ENCODE peak calls at places on chromosomes 12 and 14, in nine cellular contexts. S is CD8-positive, alpha-beta T cell; R is A673; Y is kidney; X is cardiac muscle cell; Q is aorta; E is tibial nerve; U is HCT116; L is testis. O is an unnamed sample.
A peak's percentile ranks its signal among the peaks of the same experiment; 100 is the strongest.

GRCh38 chr14:102927346-102927877 is 4.9 kb downstream of the AMN start:
- DNase-seq in S (no peak), R (no peak), Y (peak; percentile 91), X (no peak), Q (peak; percentile 73), E (no peak), U (peak; percentile 39), L (no peak), O (no peak)

GRCh38 chr12:21852251-21852650 is 77.7 kb upstream of the KCNJ8 start:
- DNase-seq in S (no peak), R (no peak), Y (no peak), X (no peak), Q (no peak), E (no peak), U (no peak), L (no peak), O (no peak)

GRCh38 chr14:104860414-104860813 is 4.7 kb upstream of the CEP170B start:
- DNase-seq in S (no peak), R (no peak), Y (peak; percentile 7), X (no peak), Q (no peak), E (no peak), U (no peak), L (no peak), O (no peak)

GRCh38 chr14:71908141-71908540 is 24.1 kb upstream of the RGS6 start:
- DNase-seq in S (no peak), R (no peak), Y (no peak), X (no peak), Q (no peak), E (no peak), U (no peak), L (no peak), O (no peak)

GRCh38 chr12:52976574-52977071 is 27.7 kb downstream of the KRT18 start:
- DNase-seq in S (no peak), R (no peak), Y (no peak), X (peak; percentile 63), Q (no peak), E (no peak), U (no peak), L (no peak), O (no peak)

GRCh38 chr12:54240129-54240528 is 39.8 kb downstream of the CBX5 start:
- DNase-seq in S (no peak), R (no peak), Y (no peak), X (no peak), Q (no peak), E (no peak), U (no peak), L (no peak), O (no peak)

GRCh38 chr14:80216818-80217217 is 5.5 kb upstream of the DIO2 start:
- DNase-seq in S (no peak), R (no peak), Y (no peak), X (no peak), Q (no peak), E (no peak), U (no peak), L (no peak), O (no peak)

GRCh38 chr12:52360106-52360662 is 7.1 kb downstream of the KRT85 start:
- DNase-seq in S (no peak), R (no peak), Y (no peak), X (no peak), Q (peak; percentile 55), E (no peak), U (no peak), L (no peak), O (no peak)

GRCh38 chr12:23376238-23376637 is 573.2 kb downstream of the SOX5 start:
- DNase-seq in S (no peak), R (no peak), Y (no peak), X (no peak), Q (no peak), E (no peak), U (no peak), L (no peak), O (no peak)

GRCh38 chr12:105100998-105101397 is 6.5 kb upstream of the WASHC4 start:
- DNase-seq in S (no peak), R (no peak), Y (no peak), X (no peak), Q (no peak), E (no peak), U (no peak), L (no peak), O (no peak)

GRCh38 chr12:48972213-48973021 is 882 bp upstream of the WNT10B start:
- DNase-seq in S (peak; percentile 41), R (no peak), Y (no peak), X (no peak), Q (no peak), E (no peak), U (no peak), L (no peak), O (no peak)

GRCh38 chr14:69268763-69269162 is 8.8 kb downstream of the GALNT16 start:
- DNase-seq in S (no peak), R (no peak), Y (peak; percentile 46), X (no peak), Q (no peak), E (no peak), U (no peak), L (no peak), O (no peak)

GRCh38 chr12:22018860-22019259 is 27.2 kb upstream of the CMAS start:
- DNase-seq in S (no peak), R (no peak), Y (no peak), X (no peak), Q (no peak), E (no peak), U (no peak), L (no peak), O (no peak)

GRCh38 chr12:52865090-52865944 is 16.5 kb upstream of the KRT78 start:
- DNase-seq in S (no peak), R (peak; percentile 77), Y (peak; percentile 79), X (peak; percentile 84), Q (peak; percentile 84), E (no peak), U (peak; percentile 79), L (peak; percentile 77), O (peak; percentile 48)

GRCh38 chr12:46628176-46628575 is 197.6 kb downstream of the SLC38A4 start:
- DNase-seq in S (no peak), R (no peak), Y (no peak), X (no peak), Q (no peak), E (no peak), U (no peak), L (no peak), O (no peak)

GRCh38 chr12:6549379-6550151 is 6.3 kb downstream of the IFFO1 start:
- DNase-seq in S (peak; percentile 17), R (no peak), Y (no peak), X (no peak), Q (no peak), E (no peak), U (no peak), L (no peak), O (no peak)

GRCh38 chr12:6552140-6552551 is 3.7 kb downstream of the IFFO1 start:
- DNase-seq in S (no peak), R (no peak), Y (no peak), X (peak; percentile 59), Q (peak; percentile 89), E (no peak), U (no peak), L (peak; percentile 72), O (peak; percentile 79)

GRCh38 chr12:6551496-6552139 is 4.2 kb downstream of the IFFO1 start:
- DNase-seq in S (peak; percentile 15), R (no peak), Y (no peak), X (no peak), Q (no peak), E (no peak), U (no peak), L (no peak), O (peak; percentile 48)

GRCh38 chr12:6550294-6551062 is 5.4 kb downstream of the IFFO1 start:
- DNase-seq in S (no peak), R (no peak), Y (no peak), X (no peak), Q (no peak), E (no peak), U (no peak), L (no peak), O (peak; percentile 47)

DNA sequence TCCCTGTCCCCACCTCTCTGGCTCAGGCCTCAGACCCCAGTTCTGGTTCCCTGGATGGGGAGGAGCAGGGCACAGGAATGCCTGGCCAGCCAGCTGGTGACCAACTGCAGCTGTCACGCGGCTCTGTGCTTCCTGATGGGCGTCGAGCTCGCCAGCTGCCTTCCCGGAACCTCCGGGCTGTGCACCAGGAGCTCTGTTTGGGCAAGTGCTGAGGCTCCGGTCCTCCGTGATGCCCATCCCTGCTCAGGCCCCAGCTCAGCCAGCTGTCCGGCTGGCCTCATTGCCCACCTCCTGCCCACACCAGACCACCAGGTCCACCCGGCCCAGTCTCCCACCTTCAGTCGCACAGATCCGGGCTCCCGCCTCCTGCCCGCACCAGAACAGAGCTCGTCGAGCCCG is 4.8 kb downstream of the IFFO1 start:
- DNase-seq in S (peak; percentile 12), R (no peak), Y (peak; percentile 84), X (no peak), Q (peak; percentile 93), E (no peak), U (no peak), L (no peak), O (peak; percentile 82)
- H3K4me1 ChIP-seq in S (peaks cover 23% of the 10 kb centered on the region), R (peaks cover 36% of the 10 kb centered on the region), Y (peaks cover 40% of the 10 kb centered on the region), X (peaks cover 34% of the 10 kb centered on the region), Q (peaks cover 3% of the 10 kb centered on the region), E (peaks cover 85% of the 10 kb centered on the region), U (peaks cover 11% of the 10 kb centered on the region), L (peaks cover 63% of the 10 kb centered on the region), O (peaks cover 91% of the 10 kb centered on the region)

GRCh38 chr12:126338031-126338441 is 1272.8 kb downstream of the AACS start:
- DNase-seq in S (no peak), R (peak; percentile 90), Y (no peak), X (no peak), Q (no peak), E (no peak), U (no peak), L (no peak), O (no peak)
- H3K9me3 ChIP-seq in S (no peaks in the 10 kb centered on the region), R (peaks cover 15% of the 10 kb centered on the region), Y (no peaks in the 10 kb centered on the region), X (no peaks in the 10 kb centered on the region), Q (peaks cover 4% of the 10 kb centered on the region), E (no peaks in the 10 kb centered on the region), U (peaks cover 9% of the 10 kb centered on the region), L (no peaks in the 10 kb centered on the region), O (no peaks in the 10 kb centered on the region)

GRCh38 chr12:15534322-15534721 is 212.0 kb downstream of the PTPRO start:
- DNase-seq in S (no peak), R (no peak), Y (no peak), X (no peak), Q (no peak), E (no peak), U (no peak), L (no peak), O (no peak)
- H3K27ac ChIP-seq in S (no peak overlapping the region), R (no peak overlapping the region), Y (no peak overlapping the region), X (no peak overlapping the region), Q (peak overlapping the region; percentile 89), E (no peak overlapping the region), U (no peak overlapping the region), L (peak overlapping the region; percentile 88), O (no peak overlapping the region)

DNA sequence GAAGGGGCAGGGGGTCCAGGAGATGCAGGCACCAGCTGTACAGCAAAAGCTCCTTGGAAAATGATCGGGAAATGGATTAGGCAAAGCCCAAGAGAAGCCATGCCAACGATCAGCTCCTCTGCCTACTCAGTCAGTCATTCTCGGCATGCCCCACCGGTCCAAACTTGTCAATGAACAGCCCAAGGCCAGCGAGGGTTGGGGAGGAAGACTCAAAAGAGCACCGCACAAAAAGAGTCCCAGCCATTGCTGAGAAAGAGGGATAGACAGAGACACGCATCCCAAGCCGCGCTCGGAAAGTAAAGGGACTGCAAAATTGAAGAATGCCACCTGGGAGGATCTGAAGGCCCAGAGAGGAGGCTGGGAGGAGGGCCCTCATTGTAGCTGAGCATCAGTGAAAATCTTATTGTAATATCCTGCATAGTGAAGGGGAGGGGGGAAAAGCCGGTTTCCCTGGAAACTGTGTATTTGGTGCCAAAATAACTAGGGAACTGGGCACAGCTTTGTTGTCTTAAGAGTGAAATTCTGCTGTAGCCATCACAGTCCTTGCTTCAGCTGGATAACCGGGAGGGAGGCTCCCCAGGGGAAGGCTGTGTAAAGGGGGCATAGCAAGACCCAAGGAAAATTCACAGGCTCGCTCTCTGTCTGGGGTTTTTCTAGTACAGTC is 4.7 kb downstream of the KDM2B start:
- DNase-seq in S (no peak), R (no peak), Y (no peak), X (no peak), Q (no peak), E (no peak), U (no peak), L (no peak), O (no peak)
- H3K4me1 ChIP-seq in S (peaks cover 21% of the 10 kb centered on the region), R (peaks cover 27% of the 10 kb centered on the region), Y (peaks cover 12% of the 10 kb centered on the region), X (peaks cover 22% of the 10 kb centered on the region), Q (no peaks in the 10 kb centered on the region), E (peaks cover 39% of the 10 kb centered on the region), U (peaks cover 7% of the 10 kb centered on the region), L (peaks cover 21% of the 10 kb centered on the region), O (peaks cover 44% of the 10 kb centered on the region)

O was measured in left ventricle myocardium inferior.